ENCODE peak calls at places on chromosomes 13 and 19, in eight cellular contexts. Z is uterus, B is aorta, R is upper lobe of right lung, D is transverse colon, N is heart right ventricle, I is WERI-Rb-1, A is HCT116. M is an unnamed sample.

GRCh38 chr13:74288361-74288911 is 154.2 kb upstream of the KLF12 start:
- DNase-seq in Z (no peak), B (peak; percentile 67), I (no peak), D (peak; percentile 49), R (peak; percentile 60), N (peak; percentile 53), A (no peak), M (peak; percentile 21)

GRCh38 chr13:94415484-94415883 is 64.0 kb downstream of the DCT start:
- DNase-seq in D (no peak), I (peak; percentile 53), B (no peak), A (no peak), Z (no peak), R (no peak), N (no peak), M (no peak)

GRCh38 chr19:42088471-42089190 is 12.7 kb downstream of the ZNF574 start:
- DNase-seq in A (no peak), R (no peak), Z (no peak), I (no peak), N (no peak), D (no peak), B (no peak), M (no peak)

GRCh38 chr19:10773969-10774368 is 56.1 kb downstream of the DNM2 start:
- DNase-seq in B (no peak), Z (no peak), R (no peak), I (no peak), A (no peak), D (no peak), N (no peak), M (no peak)

GRCh38 chr13:80458546-80458945 is 117.6 kb upstream of the SPRY2 start:
- DNase-seq in D (no peak), A (no peak), N (no peak), I (no peak), B (no peak), Z (no peak), R (no peak), M (no peak)

GRCh38 chr13:28282451-28282850 is 144.1 kb downstream of the PAN3 start:
- DNase-seq in R (no peak), B (no peak), I (no peak), A (no peak), Z (no peak), D (no peak), N (no peak), M (no peak)

GRCh38 chr13:110521946-110522345 is 39.6 kb downstream of the RAB20 start:
- DNase-seq in N (no peak), B (no peak), D (no peak), R (no peak), A (no peak), Z (no peak), I (no peak), M (no peak)

GRCh38 chr19:41565384-41565730 is 10.6 kb upstream of the CEACAM21 start:
- DNase-seq in Z (no peak), A (no peak), R (no peak), D (no peak), N (no peak), B (no peak), I (no peak), M (no peak)

GRCh38 chr19:17346109-17346671 is 8.8 kb downstream of the GTPBP3 start:
- DNase-seq in A (peak; percentile 60), N (peak; percentile 78), I (peak; percentile 75), R (peak; percentile 87), D (peak; percentile 82), B (peak; percentile 95), Z (peak; percentile 82), M (peak; percentile 60)

GRCh38 chr13:51291341-51291740 is 48.1 kb upstream of the SERPINE3 start:
- DNase-seq in R (no peak), D (no peak), A (no peak), Z (no peak), B (no peak), I (no peak), N (no peak), M (no peak)

GRCh38 chr13:45615501-45616101 is at the start of gene ERICH6B:
- DNase-seq in Z (peak; percentile 17), I (peak; percentile 48), R (no peak), A (no peak), N (no peak), D (no peak), B (no peak), M (no peak)

GRCh38 chr13:45783346-45784043 is 68.1 kb downstream of the SIAH3 start:
- DNase-seq in R (no peak), B (no peak), N (no peak), Z (no peak), D (no peak), I (no peak), A (no peak), M (no peak)

GRCh38 chr13:30049692-30050091 is 199.3 kb upstream of the UBL3 start:
- DNase-seq in N (peak; percentile 10), B (no peak), R (no peak), D (no peak), I (no peak), A (no peak), Z (no peak), M (no peak)

GRCh38 chr13:30058429-30058828 is 208.0 kb upstream of the UBL3 start:
- DNase-seq in B (no peak), Z (no peak), R (no peak), A (no peak), N (no peak), D (no peak), I (no peak), M (no peak)

GRCh38 chr13:30051531-30052060 is 201.2 kb upstream of the UBL3 start:
- DNase-seq in A (no peak), B (no peak), N (no peak), D (no peak), R (no peak), I (no peak), Z (no peak), M (no peak)

GRCh38 chr13:30052127-30052526 is 201.7 kb upstream of the UBL3 start:
- DNase-seq in Z (no peak), R (no peak), B (no peak), I (no peak), N (no peak), D (no peak), A (no peak), M (no peak)

GRCh38 chr13:30053904-30054303 is 203.5 kb upstream of the UBL3 start:
- DNase-seq in B (no peak), D (no peak), A (no peak), I (no peak), Z (no peak), R (no peak), N (no peak), M (no peak)
- H3K4me3 ChIP-seq in B (no peak overlapping the region), D (no peak overlapping the region), A (no peak overlapping the region), I (no peak overlapping the region), Z (no peak overlapping the region), R (no peak overlapping the region), N (no peak overlapping the region), M (no peak overlapping the region)

DNA sequence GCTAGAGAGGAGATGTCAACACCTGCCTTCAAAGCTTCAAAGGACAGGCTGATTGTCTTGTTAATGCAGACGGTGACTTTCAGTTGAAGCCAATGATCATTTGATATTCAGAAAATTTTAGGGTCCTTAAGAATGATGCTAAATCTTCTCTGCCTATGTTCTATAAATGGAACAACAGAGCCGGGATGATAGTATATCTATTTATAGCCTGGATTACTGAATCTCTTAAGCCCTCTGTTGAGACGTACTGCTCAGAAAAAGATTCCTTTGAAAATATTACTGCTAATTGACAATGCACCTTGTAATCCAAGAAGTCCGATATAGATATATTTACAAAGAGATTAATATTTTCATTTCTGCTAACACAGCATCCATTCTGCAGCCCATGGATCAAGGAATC is 35.8 kb upstream of the LMO7 start:
- DNase-seq in A (no peak), B (no peak), R (no peak), D (no peak), I (no peak), N (no peak), Z (no peak), M (no peak)
- H3K36me3 ChIP-seq in A (no peaks in the 10 kb centered on the region), B (no peaks in the 10 kb centered on the region), R (peaks cover 12% of the 10 kb centered on the region), D (no peaks in the 10 kb centered on the region), I (no peaks in the 10 kb centered on the region), N (no peaks in the 10 kb centered on the region), Z (no peaks in the 10 kb centered on the region), M (no peaks in the 10 kb centered on the region)

DNA sequence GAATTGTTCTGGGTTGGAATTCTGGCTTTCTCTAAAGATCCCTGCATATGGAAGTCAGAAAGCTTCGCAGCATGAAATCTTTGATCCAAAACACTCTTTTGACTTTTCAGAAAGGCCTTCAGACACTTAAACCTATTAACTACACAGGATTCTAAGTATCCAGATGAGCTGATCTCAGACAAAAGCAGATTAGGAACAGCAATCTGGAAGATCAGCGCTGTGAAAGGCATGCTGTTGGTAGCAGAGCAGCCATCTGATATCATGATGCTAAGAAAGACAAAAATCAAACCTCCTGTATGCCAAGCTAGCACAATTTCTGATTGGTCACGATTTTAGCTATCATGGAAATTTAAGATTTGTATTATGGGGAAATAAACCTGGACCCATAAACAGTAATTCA is 589.9 kb downstream of the GPC5 start:
- DNase-seq in B (no peak), I (peak; percentile 83), R (no peak), N (no peak), A (no peak), D (no peak), Z (no peak), M (no peak)
- H3K4me3 ChIP-seq in B (no peak overlapping the region), I (peak overlapping the region; percentile 20), R (no peak overlapping the region), N (no peak overlapping the region), A (no peak overlapping the region), D (no peak overlapping the region), Z (no peak overlapping the region), M (no peak overlapping the region)

GRCh38 chr19:932647-933552 is 7.1 kb downstream of the ARID3A start:
- DNase-seq in D (peak; percentile 75), R (peak; percentile 77), Z (peak; percentile 81), I (peak; percentile 85), A (no peak), B (no peak), N (peak; percentile 79), M (no peak)

GRCh38 chr19:933553-933882 is 7.7 kb downstream of the ARID3A start:
- DNase-seq in N (no peak), Z (no peak), R (no peak), B (no peak), D (no peak), I (no peak), A (no peak), M (no peak)

GRCh38 chr19:936175-936546 is 10.3 kb downstream of the ARID3A start:
- DNase-seq in R (no peak), N (no peak), B (no peak), D (no peak), I (no peak), Z (no peak), A (no peak), M (no peak)

GRCh38 chr19:934865-935422 is 9.1 kb downstream of the ARID3A start:
- DNase-seq in N (peak; percentile 85), Z (peak; percentile 78), R (peak; percentile 97), I (no peak), D (peak; percentile 86), A (no peak), B (peak; percentile 93), M (peak; percentile 94)

DNA sequence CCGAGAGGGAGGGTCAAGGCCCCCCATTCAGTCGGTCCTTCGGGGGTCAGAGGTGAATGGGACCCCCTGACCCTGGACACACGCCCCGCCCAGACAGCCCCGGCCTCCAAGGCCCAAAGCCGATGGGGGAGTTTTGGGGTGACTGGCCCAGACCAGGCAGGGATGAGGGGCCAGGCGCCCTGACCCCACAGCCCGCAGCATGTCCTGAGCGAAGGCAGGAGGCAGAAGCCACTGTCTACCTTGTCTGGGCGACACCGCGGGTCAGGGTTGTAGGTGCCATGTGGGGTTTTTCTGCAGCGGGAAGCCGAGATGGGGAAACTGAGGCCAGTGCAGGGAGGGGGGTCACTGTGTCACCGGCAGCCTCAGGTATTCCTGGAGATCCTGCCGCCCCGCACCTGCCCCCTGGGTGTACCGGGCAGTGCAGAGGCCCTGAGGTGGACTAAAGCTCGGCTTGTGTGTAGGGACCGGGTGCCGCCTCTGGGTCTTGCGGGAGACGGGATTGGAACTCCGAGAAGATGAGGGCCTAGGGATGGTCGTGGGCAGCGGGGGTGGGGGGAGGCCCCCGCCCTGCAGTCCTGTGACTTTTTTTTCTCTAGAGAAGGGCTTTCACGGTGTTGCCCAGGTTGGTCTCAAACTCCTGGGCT is 8.5 kb downstream of the ARID3A start:
- DNase-seq in B (no peak), D (no peak), N (no peak), R (no peak), Z (no peak), A (no peak), I (no peak), M (no peak)
- H3K36me3 ChIP-seq in B (no peaks in the 10 kb centered on the region), D (no peaks in the 10 kb centered on the region), N (no peaks in the 10 kb centered on the region), R (peaks cover 8% of the 10 kb centered on the region), Z (no peaks in the 10 kb centered on the region), A (no peaks in the 10 kb centered on the region), I (peaks cover 63% of the 10 kb centered on the region), M (no peaks in the 10 kb centered on the region)